ENCODE peak calls at places on chromosome 18, in six cellular contexts. C is NCI-H2171; I is KBM-7; M is pancreas; U is stimulated activated CD8-positive, alpha-beta memory T cell treated with anti-CD3 and anti-CD28 coated beads, Interleukin-15, amount 100 ng/mL, for 1 hour; Z is T follicular helper cell. K is an unnamed sample.

GRCh38 chr18:63817441-63818051 is 42.3 kb downstream of the SERPINB7 start:
- DNase-seq in C (no peak), I (no peak), M (no peak), U (no peak), Z (no peak), K (no peak)

GRCh38 chr18:23283933-23284430 is 148.7 kb downstream of the CABLES1 start:
- DNase-seq in C (no peak), I (no peak), M (no peak), U (no peak), Z (no peak), K (no peak)

GRCh38 chr18:32550958-32551357 is 80.3 kb upstream of the GAREM1 start:
- DNase-seq in C (peak), I (peak), M (no peak), U (no peak), Z (no peak), K (no peak)

GRCh38 chr18:70355620-70356385 is 67.0 kb downstream of the SOCS6 start:
- DNase-seq in C (no peak), I (no peak), M (no peak), U (no peak), Z (no peak), K (no peak)

GRCh38 chr18:34709631-34710429 is at the start of gene DTNA:
- DNase-seq in C (peak), I (no peak), M (no peak), U (no peak), Z (no peak), K (no peak)

GRCh38 chr18:13577091-13577697 is 149.2 kb downstream of the FAM210A start:
- DNase-seq in C (no peak), I (peak), M (no peak), U (no peak), Z (no peak), K (no peak)

GRCh38 chr18:42401131-42401673 is 446.2 kb downstream of the PIK3C3 start:
- DNase-seq in C (no peak), I (no peak), M (no peak), U (no peak), Z (no peak), K (no peak)

GRCh38 chr18:49861659-49862058 is 48.3 kb upstream of the ACAA2 start:
- DNase-seq in C (no peak), I (peak), M (no peak), U (no peak), Z (no peak), K (peak)

GRCh38 chr18:54255141-54255540 is 14.2 kb upstream of the POLI start:
- DNase-seq in C (no peak), I (no peak), M (no peak), U (no peak), Z (no peak), K (no peak)

K was measured in erythroblast.